ENCODE peak calls at places on chromosomes 16 and 17, in four cellular contexts. K is head of caudate nucleus, W is GOT3, N is T-helper 1 cell. Z is an unnamed sample.
A peak's percentile ranks its signal among the peaks of the same experiment; 100 is the strongest.

GRCh38 chr17:28474035-28474640 is 694 bp downstream of the SLC13A2 start:
- DNase-seq in K (no peak), W (no peak), N (no peak), Z (no peak)

GRCh38 chr17:55852734-55853133 is 101.9 kb downstream of the PCTP start:
- DNase-seq in K (no peak), W (no peak), N (no peak), Z (no peak)

GRCh38 chr16:49048557-49048956 is 233.1 kb downstream of the CBLN1 start:
- DNase-seq in K (peak; percentile 69), W (no peak), N (no peak), Z (no peak)

GRCh38 chr16:74226361-74226979 is 70.1 kb upstream of the PSMD7 start:
- DNase-seq in K (no peak), W (no peak), N (no peak), Z (no peak)

GRCh38 chr17:40551874-40552768 is 13.2 kb downstream of the CCR7 start:
- DNase-seq in K (peak; percentile 55), W (peak; percentile 84), N (no peak), Z (peak; percentile 61)

GRCh38 chr16:89378947-89379771 is 111.2 kb downstream of the ANKRD11 start:
- DNase-seq in K (peak; percentile 58), W (no peak), N (no peak), Z (no peak)

GRCh38 chr17:15910791-15911190 is 34.1 kb upstream of the ADORA2B start:
- DNase-seq in K (no peak), W (no peak), N (no peak), Z (no peak)

GRCh38 chr17:66493283-66494019 is 191.0 kb downstream of the PRKCA start:
- DNase-seq in K (peak; percentile 36), W (no peak), N (no peak), Z (no peak)

GRCh38 chr16:1877804-1878203 is 5.8 kb upstream of the MEIOB start:
- DNase-seq in K (no peak), W (no peak), N (no peak), Z (peak; percentile 29)